ENCODE peak calls at places on chromosomes 16 and 17, in six cellular contexts. N is psoas muscle, O is cardiac muscle cell, W is lower leg skin, I is ovary, U is IMR-90. S is an unnamed sample.

GRCh38 chr16:60107467-60107866 is 1373.4 kb upstream of the GOT2 start:
- DNase-seq in N (no peak), O (peak; percentile 0), W (no peak), I (no peak), U (no peak), S (peak; percentile 40)

GRCh38 chr16:50697881-50698767 is 4.7 kb downstream of the NOD2 start:
- DNase-seq in N (no peak), O (peak; percentile 46), W (peak; percentile 88), I (no peak), U (peak; percentile 46), S (peak; percentile 66)

GRCh38 chr17:57966875-57967274 is 11.7 kb upstream of the CUEDC1 start:
- DNase-seq in N (no peak), O (no peak), W (peak; percentile 17), I (no peak), U (no peak), S (no peak)

GRCh38 chr16:61195006-61195405 is 841.2 kb downstream of the CDH8 start:
- DNase-seq in N (no peak), O (no peak), W (no peak), I (no peak), U (no peak), S (no peak)

GRCh38 chr17:17150450-17150804 is 55.7 kb downstream of the PLD6 start:
- DNase-seq in N (no peak), O (no peak), W (no peak), I (no peak), U (no peak), S (no peak)

GRCh38 chr17:83018658-83019193 is 60.7 kb upstream of the METRNL start:
- DNase-seq in N (no peak), O (no peak), W (no peak), I (no peak), U (no peak), S (no peak)

GRCh38 chr16:68229431-68230175 is 6.3 kb downstream of the ESRP2 start:
- DNase-seq in N (no peak), O (peak; percentile 78), W (peak; percentile 85), I (no peak), U (peak; percentile 65), S (peak; percentile 72)

GRCh38 chr16:19113577-19114358 is at the start of gene ITPRIPL2:
- DNase-seq in N (peak; percentile 94), O (peak; percentile 97), W (peak; percentile 97), I (peak; percentile 85), U (peak; percentile 85), S (peak; percentile 84)

GRCh38 chr17:30112794-30113193 is 3.8 kb upstream of the NSRP1 start:
- DNase-seq in N (no peak), O (no peak), W (no peak), I (no peak), U (no peak), S (no peak)

GRCh38 chr17:42365136-42365535 is 23.1 kb downstream of the STAT3 start:
- DNase-seq in N (no peak), O (peak; percentile 84), W (no peak), I (no peak), U (peak; percentile 87), S (peak; percentile 96)

GRCh38 chr16:87309912-87310485 is 7.2 kb downstream of the C16orf95 start:
- DNase-seq in N (no peak), O (no peak), W (peak; percentile 72), I (peak; percentile 33), U (no peak), S (no peak)

GRCh38 chr17:35769895-35770486 is 9.3 kb downstream of the C17orf50 start:
- DNase-seq in N (no peak), O (no peak), W (no peak), I (no peak), U (no peak), S (no peak)
- TF ChIP-seq CTCF in N (no peak), O (peak; percentile 8), W (no peak), I (no peak), U (peak; percentile 4), S (no peak)

GRCh38 chr17:2056221-2057129 is 1.6 kb downstream of the HIC1 start:
- DNase-seq in N (peak; percentile 66), O (peak; percentile 73), W (no peak), I (peak; percentile 71), U (peak; percentile 64), S (peak; percentile 79)
- H3K4me3 ChIP-seq in N (peak overlapping the region; percentile 74), O (no peak overlapping the region), W (peak overlapping the region; percentile 17), I (peak overlapping the region; percentile 41), U (peak overlapping the region; percentile 75), S (peak overlapping the region; percentile 79)

GRCh38 chr16:14510581-14510938 is 119.5 kb downstream of the PARN start:
- DNase-seq in N (no peak), O (no peak), W (no peak), I (no peak), U (no peak), S (no peak)

GRCh38 chr16:14511798-14512131 is 118.3 kb downstream of the PARN start:
- DNase-seq in N (no peak), O (no peak), W (no peak), I (no peak), U (peak; percentile 27), S (no peak)

GRCh38 chr16:14510939-14511797 is 118.9 kb downstream of the PARN start:
- DNase-seq in N (no peak), O (peak; percentile 78), W (no peak), I (no peak), U (peak; percentile 74), S (peak; percentile 66)

GRCh38 chr16:14509055-14509454 is 121.0 kb downstream of the PARN start:
- DNase-seq in N (no peak), O (peak; percentile 71), W (no peak), I (no peak), U (peak; percentile 45), S (peak; percentile 73)

GRCh38 chr16:14509675-14510132 is 120.4 kb downstream of the PARN start:
- DNase-seq in N (no peak), O (peak; percentile 67), W (no peak), I (no peak), U (no peak), S (peak; percentile 46)
- TF ChIP-seq CTCF in N (no peak), O (no peak), W (no peak), I (no peak), U (no peak), S (no peak)

GRCh38 chr17:76549215-76549518 is 9.3 kb downstream of the PRCD start:
- DNase-seq in N (no peak), O (no peak), W (no peak), I (no peak), U (no peak), S (no peak)

GRCh38 chr17:76547183-76547641 is 7.4 kb downstream of the PRCD start:
- DNase-seq in N (no peak), O (peak; percentile 81), W (peak; percentile 87), I (peak; percentile 62), U (peak; percentile 85), S (peak; percentile 83)

GRCh38 chr17:76546556-76547182 is 6.8 kb downstream of the PRCD start:
- DNase-seq in N (no peak), O (peak; percentile 90), W (peak; percentile 86), I (peak; percentile 55), U (peak; percentile 99), S (peak; percentile 91)

GRCh38 chr17:76548378-76549214 is 8.8 kb downstream of the PRCD start:
- DNase-seq in N (no peak), O (no peak), W (no peak), I (no peak), U (no peak), S (no peak)

GRCh38 chr17:76547642-76548202 is 7.9 kb downstream of the PRCD start:
- DNase-seq in N (no peak), O (no peak), W (no peak), I (no peak), U (no peak), S (no peak)
- H3K4me3 ChIP-seq in N (peak overlapping the region; percentile 27), O (no peak overlapping the region), W (no peak overlapping the region), I (no peak overlapping the region), U (no peak overlapping the region), S (no peak overlapping the region)

GRCh38 chr17:53032861-53033271 is 789.9 kb upstream of the KIF2B start:
- DNase-seq in N (no peak), O (peak; percentile 88), W (no peak), I (no peak), U (peak; percentile 0), S (peak; percentile 5)
- TF ChIP-seq CTCF in N (peak; percentile 62), O (peak; percentile 60), W (no peak), I (no peak), U (no peak), S (no peak)

DNA sequence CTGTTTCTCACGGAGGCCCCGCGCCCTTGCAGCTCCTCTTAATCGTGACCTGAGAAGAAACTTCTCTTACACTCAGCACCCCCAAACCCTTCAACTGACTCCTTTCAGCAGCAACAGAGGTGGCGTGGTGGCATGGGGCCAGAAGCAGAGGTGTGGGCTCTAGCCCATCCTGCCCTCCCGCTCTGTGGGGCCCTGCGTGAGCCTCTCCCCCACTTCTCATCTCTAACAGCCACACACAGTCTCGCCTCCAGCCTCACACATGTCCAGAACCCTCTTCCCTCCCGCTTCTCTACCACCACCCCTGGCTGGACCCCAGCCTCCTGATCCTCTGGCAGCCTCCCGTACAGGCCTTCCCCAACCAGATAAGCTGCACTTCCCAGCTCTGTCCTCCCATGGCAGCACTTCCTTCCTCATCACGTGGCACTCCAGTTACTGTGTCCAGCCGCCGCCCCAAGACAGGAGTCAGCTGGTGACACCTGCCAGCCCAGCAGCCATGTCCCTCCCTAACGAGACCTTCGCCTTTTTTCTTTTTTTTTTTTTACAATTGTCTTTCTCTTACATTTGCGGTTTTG is 30.5 kb downstream of the NSMCE1 start:
- DNase-seq in N (no peak), O (no peak), W (peak; percentile 89), I (peak; percentile 36), U (no peak), S (no peak)
- H3K4me3 ChIP-seq in N (no peak overlapping the region), O (no peak overlapping the region), W (no peak overlapping the region), I (no peak overlapping the region), U (no peak overlapping the region), S (no peak overlapping the region)

GRCh38 chr17:33521784-33522183 is 228.7 kb upstream of the ASIC2 start:
- DNase-seq in N (no peak), O (no peak), W (no peak), I (no peak), U (no peak), S (peak; percentile 3)

GRCh38 chr17:33522623-33523022 is 229.5 kb upstream of the ASIC2 start:
- DNase-seq in N (no peak), O (no peak), W (no peak), I (no peak), U (no peak), S (no peak)

GRCh38 chr17:33516645-33517044 is 223.6 kb upstream of the ASIC2 start:
- DNase-seq in N (no peak), O (no peak), W (no peak), I (no peak), U (no peak), S (no peak)

GRCh38 chr17:33520404-33521032 is 227.4 kb upstream of the ASIC2 start:
- DNase-seq in N (no peak), O (peak; percentile 30), W (no peak), I (peak; percentile 41), U (peak; percentile 1), S (peak; percentile 31)

DNA sequence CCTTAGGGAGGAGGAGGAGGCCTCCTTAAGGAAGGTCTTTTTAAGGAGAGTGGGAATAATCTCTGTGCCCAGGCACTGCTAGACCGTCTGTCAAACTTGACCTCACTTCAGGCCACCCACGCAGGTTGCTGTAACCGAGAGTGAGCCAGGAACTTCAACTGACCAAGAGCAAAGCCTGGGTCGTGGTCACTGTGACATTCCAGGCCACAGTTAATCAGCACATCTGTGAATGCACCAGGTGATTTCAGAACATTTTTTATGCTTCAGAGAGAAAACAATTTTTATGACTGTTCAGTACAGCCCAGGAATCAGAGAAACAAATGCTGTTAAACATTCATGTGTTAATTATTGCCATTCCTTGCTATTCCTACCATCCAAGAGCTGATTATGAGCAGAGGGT is 226.6 kb upstream of the ASIC2 start:
- DNase-seq in N (no peak), O (no peak), W (no peak), I (no peak), U (no peak), S (no peak)
- TF ChIP-seq CTCF in N (no peak), O (no peak), W (no peak), I (no peak), U (no peak), S (no peak)

GRCh38 chr17:40179923-40180659 is 2.8 kb downstream of the RAPGEFL1 start:
- DNase-seq in N (no peak), O (peak; percentile 58), W (no peak), I (no peak), U (peak; percentile 70), S (peak; percentile 82)
- H3K4me3 ChIP-seq in N (no peak overlapping the region), O (no peak overlapping the region), W (no peak overlapping the region), I (no peak overlapping the region), U (no peak overlapping the region), S (no peak overlapping the region)

S was measured in choroid plexus epithelial cell.